ENCODE peak calls at places on chromosomes 16 and 17, in ten cellular contexts. O, G, R, X, V, N, M, E, L and S are unnamed samples.

GRCh38 chr16:85089485-85089884 is 22.8 kb downstream of the CIBAR2 start:
- DNase-seq in O (no peak), G (no peak), R (no peak), X (no peak), V (no peak), N (no peak), M (no peak), E (peak), L (peak), S (peak)

GRCh38 chr17:18041776-18042175 is 2.6 kb downstream of the GID4 start:
- DNase-seq in O (no peak), G (no peak), R (no peak), X (no peak), V (no peak), N (no peak), M (peak), E (peak), L (peak), S (peak)

GRCh38 chr17:2730764-2731353 is 18.6 kb downstream of the CCDC92B start:
- DNase-seq in O (no peak), G (no peak), R (no peak), X (no peak), V (no peak), N (no peak), M (no peak), E (no peak), L (no peak), S (no peak)

GRCh38 chr16:12767897-12768296 is 35.8 kb downstream of the CPPED1 start:
- DNase-seq in O (no peak), G (no peak), R (no peak), X (no peak), V (no peak), N (no peak), M (no peak), E (no peak), L (no peak), S (no peak)

GRCh38 chr17:289409-289808 is 63.2 kb downstream of the RPH3AL start:
- DNase-seq in O (no peak), G (no peak), R (no peak), X (peak), V (no peak), N (no peak), M (no peak), E (no peak), L (no peak), S (no peak)

GRCh38 chr16:3106205-3106928 is 6.0 kb upstream of the ZNF205 start:
- DNase-seq in O (peak), G (peak), R (peak), X (peak), V (peak), N (peak), M (no peak), E (peak), L (peak), S (peak)

GRCh38 chr17:55770220-55770870 is 19.5 kb downstream of the PCTP start:
- DNase-seq in O (no peak), G (no peak), R (peak), X (no peak), V (no peak), N (peak), M (peak), E (peak), L (peak), S (peak)

GRCh38 chr17:14033166-14033565 is 36.1 kb upstream of the COX10 start:
- DNase-seq in O (no peak), G (no peak), R (no peak), X (no peak), V (no peak), N (no peak), M (no peak), E (no peak), L (no peak), S (no peak)

GRCh38 chr16:17129971-17130370 is 340.8 kb downstream of the XYLT1 start:
- DNase-seq in O (no peak), G (no peak), R (no peak), X (no peak), V (no peak), N (no peak), M (no peak), E (no peak), L (no peak), S (no peak)

GRCh38 chr17:1484586-1485310 is 7.7 kb downstream of the MYO1C start:
- DNase-seq in O (no peak), G (no peak), R (no peak), X (peak), V (no peak), N (peak), M (no peak), E (no peak), L (peak), S (peak)

GRCh38 chr16:4521971-4522623 is 16.5 kb downstream of the CDIP1 start:
- DNase-seq in O (no peak), G (no peak), R (no peak), X (no peak), V (no peak), N (peak), M (no peak), E (no peak), L (no peak), S (peak)

GRCh38 chr17:42783778-42784138 is 3.3 kb downstream of the WNK4 start:
- DNase-seq in O (no peak), G (no peak), R (no peak), X (no peak), V (no peak), N (no peak), M (no peak), E (no peak), L (peak), S (no peak)

GRCh38 chr16:85126731-85127662 is 14.7 kb upstream of the CIBAR2 start:
- DNase-seq in O (no peak), G (no peak), R (peak), X (no peak), V (peak), N (peak), M (no peak), E (peak), L (peak), S (peak)

GRCh38 chr17:74455025-74455585 is 11.3 kb upstream of the CD300A start:
- DNase-seq in O (no peak), G (no peak), R (no peak), X (no peak), V (no peak), N (peak), M (no peak), E (no peak), L (no peak), S (no peak)

GRCh38 chr16:50300942-50301625 is 34.7 kb downstream of the ADCY7 start:
- DNase-seq in O (no peak), G (no peak), R (no peak), X (peak), V (no peak), N (no peak), M (no peak), E (peak), L (no peak), S (peak)

GRCh38 chr17:81066072-81066471 is 31.1 kb downstream of the BAIAP2 start:
- DNase-seq in O (no peak), G (no peak), R (no peak), X (no peak), V (no peak), N (no peak), M (no peak), E (no peak), L (no peak), S (no peak)

DNA sequence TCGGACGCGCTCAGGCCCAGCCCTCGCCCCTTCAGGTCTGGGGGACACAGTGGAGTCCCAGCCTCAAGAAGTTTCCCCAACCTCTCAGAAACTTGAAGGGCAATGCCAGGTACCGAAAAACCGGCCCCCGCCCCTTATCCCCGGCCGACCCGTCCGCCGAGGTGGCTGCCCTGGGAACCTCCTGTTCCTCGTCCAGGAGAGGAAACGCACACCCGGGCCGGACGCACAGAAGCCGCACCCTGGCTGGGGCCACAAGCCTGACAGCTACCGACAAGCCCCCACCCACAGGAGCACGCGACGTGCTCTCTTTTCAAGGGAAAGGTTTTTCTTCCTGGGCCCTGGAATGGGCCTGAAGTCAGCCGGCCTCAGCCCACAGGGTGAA is 37.2 kb downstream of the CBFA2T3 start:
- DNase-seq in O (no peak), G (no peak), R (no peak), X (no peak), V (no peak), N (no peak), M (no peak), E (no peak), L (no peak), S (no peak)
- H3K4me3 ChIP-seq in O (peak), G (peak), R (no peak), X (peak), V (no peak), N (peak), M (no peak), E (no peak), L (no peak), S (no peak)

GRCh38 chr17:76274559-76274956 is 9.4 kb downstream of the UBALD2 start:
- DNase-seq in O (no peak), G (no peak), R (no peak), X (no peak), V (no peak), N (no peak), M (no peak), E (no peak), L (no peak), S (no peak)

GRCh38 chr17:76276461-76277299 is 11.5 kb downstream of the UBALD2 start:
- DNase-seq in O (no peak), G (no peak), R (no peak), X (no peak), V (no peak), N (no peak), M (no peak), E (peak), L (no peak), S (no peak)

GRCh38 chr17:76277300-76278267 is 12.4 kb downstream of the UBALD2 start:
- DNase-seq in O (no peak), G (no peak), R (no peak), X (no peak), V (no peak), N (no peak), M (no peak), E (no peak), L (no peak), S (no peak)

GRCh38 chr17:76275382-76276068 is 10.4 kb downstream of the UBALD2 start:
- DNase-seq in O (no peak), G (no peak), R (no peak), X (no peak), V (no peak), N (no peak), M (no peak), E (no peak), L (no peak), S (no peak)

DNA sequence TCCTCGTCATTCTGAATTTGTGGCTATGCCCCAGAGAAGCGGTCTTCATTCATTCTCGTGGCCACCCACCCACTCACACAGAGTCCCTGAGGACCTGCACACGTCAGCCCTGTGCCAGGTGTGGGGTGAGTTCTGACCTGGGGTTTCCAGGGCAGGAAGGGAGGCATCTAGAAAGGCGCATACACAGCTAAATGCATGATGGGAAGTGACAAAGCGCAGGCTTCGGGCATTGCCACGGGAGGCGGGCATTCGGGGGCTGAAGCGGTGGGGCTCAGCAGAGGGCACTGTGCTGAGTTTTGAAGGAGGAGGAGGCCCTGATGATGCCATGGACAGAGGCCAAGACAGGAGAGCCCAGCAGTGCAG is 10.9 kb downstream of the UBALD2 start:
- DNase-seq in O (no peak), G (no peak), R (no peak), X (no peak), V (no peak), N (no peak), M (no peak), E (no peak), L (no peak), S (no peak)
- TF ChIP-seq CTCF in O (no peak), G (no peak), R (no peak), X (no peak), V (no peak), N (no peak), M (no peak), E (no peak), L (no peak), S (no peak)

GRCh38 chr16:57537194-57537505 is 779 bp upstream of the CCDC102A start:
- DNase-seq in O (no peak), G (no peak), R (no peak), X (no peak), V (no peak), N (no peak), M (no peak), E (no peak), L (no peak), S (no peak)
- H3K4me3 ChIP-seq in O (no peak), G (peak), R (peak), X (peak), V (no peak), N (peak), M (peak), E (peak), L (peak), S (no peak)

GRCh38 chr16:54062361-54063346 is 223.9 kb downstream of the IRX3 start:
- DNase-seq in O (no peak), G (no peak), R (no peak), X (no peak), V (no peak), N (peak), M (no peak), E (no peak), L (peak), S (no peak)
- TF ChIP-seq CTCF in O (no peak), G (no peak), R (peak), X (no peak), V (no peak), N (no peak), M (no peak), E (no peak), L (peak), S (peak)

DNA sequence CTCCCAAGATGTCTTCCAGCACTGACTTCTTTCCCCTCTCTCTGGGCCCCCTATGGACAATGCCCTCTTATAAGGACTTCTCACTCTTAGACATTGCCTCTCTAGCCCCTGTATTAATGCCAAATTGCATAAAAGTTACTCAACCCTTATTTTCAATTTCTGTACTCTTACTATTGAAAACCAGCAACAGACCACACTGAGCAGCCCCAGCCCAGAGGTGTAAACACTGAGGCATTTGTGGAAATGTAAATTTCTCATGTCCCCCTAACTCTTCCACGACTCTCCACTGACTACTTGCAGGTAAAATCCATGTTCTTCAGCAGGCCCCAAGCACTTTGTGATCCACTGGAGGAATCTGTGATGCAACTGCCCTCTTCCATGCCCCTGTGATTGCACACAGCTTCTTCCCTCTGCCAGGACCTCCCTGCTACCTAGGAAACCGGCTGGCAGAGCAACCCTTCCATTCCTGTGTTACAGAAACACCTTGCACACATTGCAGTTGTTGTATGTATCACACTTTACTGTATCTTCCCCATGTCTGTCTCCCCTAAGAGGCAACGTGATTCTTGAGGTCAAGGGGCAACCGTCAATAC is 4.4 kb downstream of the N4BP1 start:
- DNase-seq in O (no peak), G (no peak), R (no peak), X (no peak), V (no peak), N (no peak), M (no peak), E (peak), L (no peak), S (peak)
- H3K4me3 ChIP-seq in O (no peak), G (no peak), R (no peak), X (no peak), V (no peak), N (peak), M (no peak), E (no peak), L (no peak), S (no peak)

GRCh38 chr17:32876414-32877163 is at the start of gene MYO1D:
- DNase-seq in O (peak), G (no peak), R (no peak), X (peak), V (no peak), N (peak), M (no peak), E (no peak), L (no peak), S (no peak)
- TF ChIP-seq CTCF in O (no peak), G (peak), R (no peak), X (peak), V (peak), N (peak), M (peak), E (peak), L (peak), S (no peak)

GRCh38 chr17:45264988-45265387 is 3.1 kb upstream of the SPATA32 start:
- DNase-seq in O (no peak), G (no peak), R (no peak), X (no peak), V (no peak), N (no peak), M (no peak), E (no peak), L (no peak), S (no peak)

GRCh38 chr17:45265823-45266222 is 3.9 kb upstream of the SPATA32 start:
- DNase-seq in O (no peak), G (no peak), R (no peak), X (no peak), V (peak), N (no peak), M (peak), E (peak), L (peak), S (peak)

GRCh38 chr17:45267436-45268055 is 5.7 kb upstream of the SPATA32 start:
- DNase-seq in O (no peak), G (no peak), R (no peak), X (no peak), V (no peak), N (no peak), M (no peak), E (no peak), L (no peak), S (no peak)

GRCh38 chr17:45264430-45264829 is 2.5 kb upstream of the SPATA32 start:
- DNase-seq in O (no peak), G (no peak), R (no peak), X (no peak), V (no peak), N (no peak), M (no peak), E (no peak), L (no peak), S (no peak)

DNA sequence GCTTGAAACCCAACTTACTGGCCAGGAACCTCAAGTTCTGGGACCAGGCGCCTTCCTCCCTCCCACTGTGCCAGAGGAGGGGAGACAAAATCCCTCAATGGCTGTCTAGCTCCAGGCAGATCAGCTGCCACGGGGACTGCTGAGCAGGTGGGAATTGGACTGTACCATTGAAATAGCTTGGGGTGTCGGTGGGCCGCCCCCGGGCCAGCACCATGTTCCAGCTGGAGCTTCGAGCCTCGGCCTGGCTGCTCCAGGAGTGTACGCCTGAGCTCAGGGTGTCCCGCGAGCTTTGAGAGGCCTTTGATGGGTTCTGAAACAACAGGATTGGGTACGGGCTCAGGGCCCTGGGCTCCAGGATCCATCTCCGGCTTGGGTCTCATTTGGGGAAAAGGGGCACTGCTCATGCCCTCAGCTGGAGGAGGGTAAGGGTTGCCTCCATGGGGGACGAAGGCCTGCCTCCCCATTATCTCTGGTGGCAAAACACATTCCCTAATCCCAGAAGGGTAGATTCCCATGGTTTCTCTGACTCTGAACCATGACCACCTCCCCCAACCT is 4.6 kb upstream of the SPATA32 start:
- DNase-seq in O (no peak), G (no peak), R (no peak), X (no peak), V (no peak), N (no peak), M (no peak), E (no peak), L (no peak), S (no peak)
- H3K4me3 ChIP-seq in O (no peak), G (no peak), R (no peak), X (no peak), V (no peak), N (no peak), M (no peak), E (no peak), L (no peak), S (no peak)

GRCh38 chr17:12342609-12343248 is 322.1 kb downstream of the MAP2K4 start:
- DNase-seq in O (no peak), G (no peak), R (no peak), X (no peak), V (no peak), N (peak), M (no peak), E (no peak), L (peak), S (peak)
- TF ChIP-seq CTCF in O (no peak), G (peak), R (peak), X (no peak), V (peak), N (peak), M (peak), E (peak), L (peak), S (peak)

GRCh38 chr16:81814751-81815428 is 35.8 kb downstream of the PLCG2 start:
- DNase-seq in O (no peak), G (no peak), R (no peak), X (no peak), V (no peak), N (no peak), M (no peak), E (no peak), L (no peak), S (no peak)
- H3K4me3 ChIP-seq in O (no peak), G (no peak), R (no peak), X (no peak), V (no peak), N (no peak), M (no peak), E (no peak), L (no peak), S (no peak)